ENCODE peak calls at places on chromosomes 7 and 10, in nine cellular contexts. One of them, this sample, is unnamed.

GRCh38 chr7:112484671-112485097 is 3.9 kb downstream of the LSMEM1 start:
- DNase-seq in fibroblast of the aortic adventitia: peak
- DNase-seq in uterus: no peak
- DNase-seq in AG09309: peak
- DNase-seq in cardiac fibroblast: peak
- DNase-seq in cardiac muscle cell: peak
- DNase-seq in dorsolateral prefrontal cortex: no peak
- DNase-seq in choroid plexus epithelial cell: peak
- DNase-seq in transverse colon: no peak
- DNase-seq in this sample: no peak

GRCh38 chr10:129770286-129770685 is 193.8 kb downstream of the EBF3 start:
- DNase-seq in fibroblast of the aortic adventitia: no peak
- DNase-seq in uterus: peak
- DNase-seq in AG09309: no peak
- DNase-seq in cardiac fibroblast: no peak
- DNase-seq in cardiac muscle cell: no peak
- DNase-seq in dorsolateral prefrontal cortex: no peak
- DNase-seq in choroid plexus epithelial cell: no peak
- DNase-seq in transverse colon: peak
- DNase-seq in this sample: no peak

GRCh38 chr7:78702770-78703169 is 750.7 kb downstream of the MAGI2 start:
- DNase-seq in fibroblast of the aortic adventitia: peak
- DNase-seq in uterus: no peak
- DNase-seq in AG09309: peak
- DNase-seq in cardiac fibroblast: peak
- DNase-seq in cardiac muscle cell: peak
- DNase-seq in dorsolateral prefrontal cortex: no peak
- DNase-seq in choroid plexus epithelial cell: peak
- DNase-seq in transverse colon: no peak
- DNase-seq in this sample: no peak

GRCh38 chr7:36545291-36545690 is 155.6 kb downstream of the ANLN start:
- DNase-seq in fibroblast of the aortic adventitia: no peak
- DNase-seq in uterus: no peak
- DNase-seq in AG09309: no peak
- DNase-seq in cardiac fibroblast: no peak
- DNase-seq in cardiac muscle cell: no peak
- DNase-seq in dorsolateral prefrontal cortex: peak
- DNase-seq in choroid plexus epithelial cell: no peak
- DNase-seq in transverse colon: no peak
- DNase-seq in this sample: no peak

GRCh38 chr7:131352032-131352431 is 24.4 kb downstream of the MKLN1 start:
- DNase-seq in fibroblast of the aortic adventitia: no peak
- DNase-seq in uterus: no peak
- DNase-seq in AG09309: no peak
- DNase-seq in cardiac fibroblast: no peak
- DNase-seq in cardiac muscle cell: no peak
- DNase-seq in dorsolateral prefrontal cortex: no peak
- DNase-seq in choroid plexus epithelial cell: no peak
- DNase-seq in transverse colon: no peak
- DNase-seq in this sample: no peak

GRCh38 chr7:101532000-101532399 is 97.1 kb downstream of the MYL10 start:
- DNase-seq in fibroblast of the aortic adventitia: no peak
- DNase-seq in uterus: no peak
- DNase-seq in AG09309: no peak
- DNase-seq in cardiac fibroblast: no peak
- DNase-seq in cardiac muscle cell: no peak
- DNase-seq in dorsolateral prefrontal cortex: no peak
- DNase-seq in choroid plexus epithelial cell: no peak
- DNase-seq in transverse colon: no peak
- DNase-seq in this sample: no peak

GRCh38 chr7:13797545-13797944 is 191.9 kb downstream of the ETV1 start:
- DNase-seq in fibroblast of the aortic adventitia: no peak
- DNase-seq in uterus: no peak
- DNase-seq in AG09309: no peak
- DNase-seq in cardiac fibroblast: no peak
- DNase-seq in cardiac muscle cell: peak
- DNase-seq in dorsolateral prefrontal cortex: no peak
- DNase-seq in choroid plexus epithelial cell: peak
- DNase-seq in transverse colon: no peak
- DNase-seq in this sample: no peak

GRCh38 chr7:123871998-123872867 is 27.3 kb downstream of the HYAL4 start:
- DNase-seq in fibroblast of the aortic adventitia: peak
- DNase-seq in uterus: peak
- DNase-seq in AG09309: peak
- DNase-seq in cardiac fibroblast: peak
- DNase-seq in cardiac muscle cell: peak
- DNase-seq in dorsolateral prefrontal cortex: no peak
- DNase-seq in choroid plexus epithelial cell: peak
- DNase-seq in transverse colon: peak
- DNase-seq in this sample: peak

GRCh38 chr7:25891591-25891990 is 260.4 kb upstream of the NFE2L3 start:
- DNase-seq in fibroblast of the aortic adventitia: no peak
- DNase-seq in uterus: no peak
- DNase-seq in AG09309: no peak
- DNase-seq in cardiac fibroblast: no peak
- DNase-seq in cardiac muscle cell: no peak
- DNase-seq in dorsolateral prefrontal cortex: no peak
- DNase-seq in choroid plexus epithelial cell: no peak
- DNase-seq in transverse colon: no peak
- DNase-seq in this sample: no peak

GRCh38 chr7:25895792-25896171 is 256.2 kb upstream of the NFE2L3 start:
- DNase-seq in fibroblast of the aortic adventitia: no peak
- DNase-seq in uterus: no peak
- DNase-seq in AG09309: no peak
- DNase-seq in cardiac fibroblast: no peak
- DNase-seq in cardiac muscle cell: no peak
- DNase-seq in dorsolateral prefrontal cortex: no peak
- DNase-seq in choroid plexus epithelial cell: no peak
- DNase-seq in transverse colon: no peak
- DNase-seq in this sample: no peak

GRCh38 chr7:25893436-25893835 is 258.6 kb upstream of the NFE2L3 start:
- DNase-seq in fibroblast of the aortic adventitia: no peak
- DNase-seq in uterus: no peak
- DNase-seq in AG09309: no peak
- DNase-seq in cardiac fibroblast: no peak
- DNase-seq in cardiac muscle cell: no peak
- DNase-seq in dorsolateral prefrontal cortex: no peak
- DNase-seq in choroid plexus epithelial cell: no peak
- DNase-seq in transverse colon: no peak
- DNase-seq in this sample: no peak

GRCh38 chr7:25894902-25895791 is 256.9 kb upstream of the NFE2L3 start:
- DNase-seq in fibroblast of the aortic adventitia: peak
- DNase-seq in uterus: peak
- DNase-seq in AG09309: no peak
- DNase-seq in cardiac fibroblast: peak
- DNase-seq in cardiac muscle cell: peak
- DNase-seq in dorsolateral prefrontal cortex: peak
- DNase-seq in choroid plexus epithelial cell: peak
- DNase-seq in transverse colon: peak
- DNase-seq in this sample: peak

DNA sequence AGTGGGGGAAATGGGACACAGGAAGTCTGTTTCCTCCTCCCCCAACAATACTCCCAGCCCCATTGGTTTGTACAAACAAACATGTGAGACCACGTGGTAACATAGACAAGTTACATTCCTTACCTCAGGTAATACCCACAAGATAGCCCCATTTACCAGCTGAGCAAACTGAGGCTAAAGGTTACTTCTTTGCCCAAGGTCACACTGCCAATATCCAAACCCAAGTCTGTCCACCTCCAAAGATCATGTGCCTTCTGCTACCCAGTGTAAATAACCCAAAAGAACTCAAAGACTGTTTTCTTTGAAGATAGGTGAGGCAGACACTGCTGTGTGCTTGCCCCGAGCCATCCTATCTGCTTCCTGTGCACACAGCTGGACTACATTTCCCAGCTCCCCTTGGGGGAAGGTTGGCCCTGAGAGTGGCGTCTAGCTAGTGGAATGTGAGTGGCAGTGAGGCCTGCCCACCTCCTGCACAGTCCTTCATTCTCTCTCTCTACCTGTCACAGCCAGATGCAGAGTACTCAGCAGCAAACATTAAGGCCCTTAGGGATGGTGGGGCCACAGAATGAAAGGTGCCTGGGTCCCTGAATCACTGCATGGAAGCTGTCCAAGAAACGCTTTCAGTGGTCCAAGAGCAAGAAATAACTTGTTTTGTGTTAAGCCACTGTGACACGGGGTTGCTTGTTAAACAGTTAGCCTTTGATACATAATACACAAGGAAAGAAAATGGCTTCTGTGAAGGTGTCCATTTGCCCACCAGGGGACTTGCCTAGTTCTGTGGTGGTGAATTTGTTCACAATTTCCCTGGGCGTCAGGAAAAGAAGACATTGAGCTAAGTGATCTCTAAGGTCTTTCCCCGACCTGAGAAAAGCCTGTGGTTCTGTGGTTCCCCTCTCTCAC is 257.7 kb upstream of the NFE2L3 start:
- DNase-seq in fibroblast of the aortic adventitia: no peak
- DNase-seq in uterus: no peak
- DNase-seq in AG09309: no peak
- DNase-seq in cardiac fibroblast: no peak
- DNase-seq in cardiac muscle cell: peak
- DNase-seq in dorsolateral prefrontal cortex: peak
- DNase-seq in choroid plexus epithelial cell: peak
- DNase-seq in transverse colon: peak
- DNase-seq in this sample: peak
- TF ChIP-seq CTCF in fibroblast of the aortic adventitia: no peak
- TF ChIP-seq CTCF in uterus: no peak
- TF ChIP-seq CTCF in AG09309: no peak
- TF ChIP-seq CTCF in cardiac fibroblast: no peak
- TF ChIP-seq CTCF in cardiac muscle cell: no peak
- TF ChIP-seq CTCF in dorsolateral prefrontal cortex: no peak
- TF ChIP-seq CTCF in choroid plexus epithelial cell: no peak
- TF ChIP-seq CTCF in transverse colon: no peak
- TF ChIP-seq CTCF in this sample: peak

GRCh38 chr10:112950714-112951348 is 784 bp downstream of the TCF7L2 start:
- DNase-seq in fibroblast of the aortic adventitia: peak
- DNase-seq in uterus: peak
- DNase-seq in AG09309: no peak
- DNase-seq in cardiac fibroblast: peak
- DNase-seq in cardiac muscle cell: peak
- DNase-seq in dorsolateral prefrontal cortex: no peak
- DNase-seq in choroid plexus epithelial cell: peak
- DNase-seq in transverse colon: peak
- DNase-seq in this sample: no peak

GRCh38 chr10:112951349-112952281 is 1.6 kb downstream of the TCF7L2 start:
- DNase-seq in fibroblast of the aortic adventitia: peak
- DNase-seq in uterus: peak
- DNase-seq in AG09309: no peak
- DNase-seq in cardiac fibroblast: peak
- DNase-seq in cardiac muscle cell: peak
- DNase-seq in dorsolateral prefrontal cortex: no peak
- DNase-seq in choroid plexus epithelial cell: peak
- DNase-seq in transverse colon: peak
- DNase-seq in this sample: no peak

GRCh38 chr10:112953075-112953501 is 3.0 kb downstream of the TCF7L2 start:
- DNase-seq in fibroblast of the aortic adventitia: peak
- DNase-seq in uterus: peak
- DNase-seq in AG09309: no peak
- DNase-seq in cardiac fibroblast: peak
- DNase-seq in cardiac muscle cell: peak
- DNase-seq in dorsolateral prefrontal cortex: no peak
- DNase-seq in choroid plexus epithelial cell: peak
- DNase-seq in transverse colon: peak
- DNase-seq in this sample: no peak

GRCh38 chr10:112953760-112954159 is 3.7 kb downstream of the TCF7L2 start:
- DNase-seq in fibroblast of the aortic adventitia: peak
- DNase-seq in uterus: no peak
- DNase-seq in AG09309: no peak
- DNase-seq in cardiac fibroblast: peak
- DNase-seq in cardiac muscle cell: peak
- DNase-seq in dorsolateral prefrontal cortex: no peak
- DNase-seq in choroid plexus epithelial cell: peak
- DNase-seq in transverse colon: no peak
- DNase-seq in this sample: no peak

GRCh38 chr10:112952282-112952991 is 2.4 kb downstream of the TCF7L2 start:
- DNase-seq in fibroblast of the aortic adventitia: peak
- DNase-seq in uterus: peak
- DNase-seq in AG09309: no peak
- DNase-seq in cardiac fibroblast: peak
- DNase-seq in cardiac muscle cell: peak
- DNase-seq in dorsolateral prefrontal cortex: no peak
- DNase-seq in choroid plexus epithelial cell: peak
- DNase-seq in transverse colon: peak
- DNase-seq in this sample: no peak
- H3K4me3 ChIP-seq in fibroblast of the aortic adventitia: peak
- H3K4me3 ChIP-seq in uterus: peak
- H3K4me3 ChIP-seq in AG09309: peak
- H3K4me3 ChIP-seq in cardiac fibroblast: peak
- H3K4me3 ChIP-seq in cardiac muscle cell: peak
- H3K4me3 ChIP-seq in dorsolateral prefrontal cortex: peak
- H3K4me3 ChIP-seq in choroid plexus epithelial cell: peak
- H3K4me3 ChIP-seq in transverse colon: peak
- H3K4me3 ChIP-seq in this sample: peak

DNA sequence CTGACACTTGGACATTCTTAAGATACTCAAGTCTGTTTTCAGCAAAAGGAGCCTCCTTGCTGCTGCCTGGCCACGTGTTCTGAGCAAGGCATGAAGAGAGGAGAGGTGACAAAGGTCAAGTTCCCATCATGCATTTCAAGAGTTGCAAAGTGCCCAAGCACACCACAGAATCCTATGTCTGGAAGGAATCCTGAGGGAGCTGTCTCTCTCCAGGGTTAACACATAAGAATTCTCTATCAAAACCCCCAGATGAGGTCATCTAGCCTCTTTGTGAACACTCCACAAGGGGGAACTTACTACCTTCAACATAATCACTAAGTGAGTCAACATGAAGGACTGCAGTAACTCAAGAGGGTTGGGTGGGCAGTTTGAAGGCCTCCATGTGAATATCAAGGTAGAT is 155.5 kb downstream of the RNF216 start:
- DNase-seq in fibroblast of the aortic adventitia: peak
- DNase-seq in uterus: no peak
- DNase-seq in AG09309: peak
- DNase-seq in cardiac fibroblast: peak
- DNase-seq in cardiac muscle cell: peak
- DNase-seq in dorsolateral prefrontal cortex: no peak
- DNase-seq in choroid plexus epithelial cell: peak
- DNase-seq in transverse colon: no peak
- DNase-seq in this sample: no peak
- TF ChIP-seq CTCF in fibroblast of the aortic adventitia: peak
- TF ChIP-seq CTCF in uterus: no peak
- TF ChIP-seq CTCF in AG09309: peak
- TF ChIP-seq CTCF in cardiac fibroblast: peak
- TF ChIP-seq CTCF in cardiac muscle cell: no peak
- TF ChIP-seq CTCF in dorsolateral prefrontal cortex: no peak
- TF ChIP-seq CTCF in choroid plexus epithelial cell: peak
- TF ChIP-seq CTCF in transverse colon: no peak
- TF ChIP-seq CTCF in this sample: no peak

GRCh38 chr10:104638861-104639594 is 2.1 kb upstream of the SORCS3 start:
- DNase-seq in fibroblast of the aortic adventitia: no peak
- DNase-seq in uterus: no peak
- DNase-seq in AG09309: no peak
- DNase-seq in cardiac fibroblast: no peak
- DNase-seq in cardiac muscle cell: peak
- DNase-seq in dorsolateral prefrontal cortex: no peak
- DNase-seq in choroid plexus epithelial cell: no peak
- DNase-seq in transverse colon: no peak
- DNase-seq in this sample: no peak
- H3K4me3 ChIP-seq in fibroblast of the aortic adventitia: peak
- H3K4me3 ChIP-seq in uterus: no peak
- H3K4me3 ChIP-seq in AG09309: peak
- H3K4me3 ChIP-seq in cardiac fibroblast: no peak
- H3K4me3 ChIP-seq in cardiac muscle cell: peak
- H3K4me3 ChIP-seq in dorsolateral prefrontal cortex: peak
- H3K4me3 ChIP-seq in choroid plexus epithelial cell: no peak
- H3K4me3 ChIP-seq in transverse colon: no peak
- H3K4me3 ChIP-seq in this sample: peak

GRCh38 chr7:1693991-1694524 is 24.0 kb downstream of the ELFN1 start:
- DNase-seq in fibroblast of the aortic adventitia: peak
- DNase-seq in uterus: no peak
- DNase-seq in AG09309: no peak
- DNase-seq in cardiac fibroblast: peak
- DNase-seq in cardiac muscle cell: peak
- DNase-seq in dorsolateral prefrontal cortex: no peak
- DNase-seq in choroid plexus epithelial cell: peak
- DNase-seq in transverse colon: no peak
- DNase-seq in this sample: no peak
- TF ChIP-seq CTCF in fibroblast of the aortic adventitia: no peak
- TF ChIP-seq CTCF in uterus: no peak
- TF ChIP-seq CTCF in AG09309: no peak
- TF ChIP-seq CTCF in cardiac fibroblast: no peak
- TF ChIP-seq CTCF in cardiac muscle cell: no peak
- TF ChIP-seq CTCF in dorsolateral prefrontal cortex: no peak
- TF ChIP-seq CTCF in choroid plexus epithelial cell: no peak
- TF ChIP-seq CTCF in transverse colon: no peak
- TF ChIP-seq CTCF in this sample: no peak